ENCODE peak calls at places on chromosomes 6 and 20, in nine cellular contexts. O, G, C, R, Z, W, H, E and T are unnamed samples.

GRCh38 chr20:38685853-38686473 is 38.3 kb upstream of the SLC32A1 start:
- DNase-seq in O (peak), G (no peak), C (peak), R (no peak), Z (no peak), W (no peak), H (no peak), E (peak), T (no peak)

GRCh38 chr6:11585426-11586016 is 48.0 kb downstream of the TMEM170B start:
- DNase-seq in O (peak), G (no peak), C (peak), R (no peak), Z (no peak), W (peak), H (no peak), E (no peak), T (no peak)

GRCh38 chr6:155795173-155795796 is 339.6 kb upstream of the NOX3 start:
- DNase-seq in O (no peak), G (no peak), C (no peak), R (no peak), Z (no peak), W (no peak), H (no peak), E (no peak), T (no peak)

GRCh38 chr6:32195902-32196681 is 3.6 kb upstream of the GPSM3 start:
- DNase-seq in O (peak), G (peak), C (peak), R (no peak), Z (peak), W (peak), H (no peak), E (peak), T (no peak)

GRCh38 chr6:44734886-44735630 is 347.6 kb downstream of the CDC5L start:
- DNase-seq in O (no peak), G (no peak), C (no peak), R (no peak), Z (no peak), W (no peak), H (no peak), E (no peak), T (no peak)

GRCh38 chr6:166566026-166567011 is 20.2 kb downstream of the RAMACL start:
- DNase-seq in O (no peak), G (no peak), C (no peak), R (no peak), Z (peak), W (no peak), H (no peak), E (no peak), T (no peak)

GRCh38 chr6:68743099-68743498 is 108.0 kb downstream of the ADGRB3 start:
- DNase-seq in O (no peak), G (no peak), C (no peak), R (no peak), Z (no peak), W (no peak), H (no peak), E (no peak), T (no peak)

GRCh38 chr6:42171813-42172595 is 1.2 kb upstream of the GUCA1A start:
- DNase-seq in O (no peak), G (no peak), C (no peak), R (no peak), Z (no peak), W (no peak), H (no peak), E (no peak), T (no peak)

GRCh38 chr6:134740473-134741192 is 209.3 kb downstream of the ALDH8A1 start:
- DNase-seq in O (no peak), G (no peak), C (no peak), R (no peak), Z (no peak), W (no peak), H (no peak), E (no peak), T (no peak)

GRCh38 chr20:1861347-1861987 is 33.7 kb upstream of the SIRPA start:
- DNase-seq in O (no peak), G (no peak), C (no peak), R (no peak), Z (no peak), W (no peak), H (no peak), E (no peak), T (no peak)

GRCh38 chr6:31308050-31308844 is 36.4 kb upstream of the HLA-C start:
- DNase-seq in O (peak), G (peak), C (no peak), R (no peak), Z (peak), W (no peak), H (peak), E (peak), T (no peak)

GRCh38 chr6:90472716-90473115 is 114.2 kb downstream of the MAP3K7 start:
- DNase-seq in O (peak), G (no peak), C (no peak), R (no peak), Z (no peak), W (no peak), H (no peak), E (no peak), T (no peak)

GRCh38 chr6:125170376-125170775 is 16.8 kb downstream of the TPD52L1 start:
- DNase-seq in O (no peak), G (no peak), C (no peak), R (no peak), Z (no peak), W (no peak), H (no peak), E (no peak), T (no peak)

GRCh38 chr6:25535302-25536225 is 116.5 kb upstream of the SCGN start:
- DNase-seq in O (no peak), G (no peak), C (no peak), R (no peak), Z (no peak), W (no peak), H (no peak), E (no peak), T (no peak)

GRCh38 chr6:150840185-150840584 is 25.3 kb upstream of the MTHFD1L start:
- DNase-seq in O (no peak), G (no peak), C (no peak), R (no peak), Z (no peak), W (no peak), H (no peak), E (no peak), T (no peak)

GRCh38 chr6:135525550-135525949 is 28.0 kb upstream of the AHI1 start:
- DNase-seq in O (no peak), G (no peak), C (no peak), R (no peak), Z (no peak), W (no peak), H (no peak), E (no peak), T (no peak)